ENCODE peak calls at places on chromosomes 11 and 22, in five cellular contexts. One of them, this sample, is unnamed.

GRCh38 chr11:33197915-33198727 is 36.8 kb upstream of the CSTF3 start:
- DNase-seq in endothelial cell: no peak
- DNase-seq in HCT116: no peak
- DNase-seq in NB4: peak; percentile 18
- DNase-seq in AG09319: no peak
- DNase-seq in this sample: no peak

GRCh38 chr11:66883021-66883968 is 26.4 kb downstream of the LRFN4 start:
- DNase-seq in NB4: peak; percentile 68
- DNase-seq in endothelial cell: peak; percentile 81
- DNase-seq in AG09319: no peak
- DNase-seq in HCT116: peak; percentile 68
- DNase-seq in this sample: peak; percentile 34

GRCh38 chr11:67645521-67646457 is 4.7 kb downstream of the ACY3 start:
- DNase-seq in endothelial cell: no peak
- DNase-seq in AG09319: no peak
- DNase-seq in NB4: peak; percentile 17
- DNase-seq in HCT116: no peak
- DNase-seq in this sample: no peak

GRCh38 chr11:119828819-119829218 is 99.8 kb upstream of the NECTIN1 start:
- DNase-seq in endothelial cell: no peak
- DNase-seq in AG09319: no peak
- DNase-seq in NB4: peak; percentile 18
- DNase-seq in HCT116: no peak
- DNase-seq in this sample: no peak

GRCh38 chr22:46752911-46753310 is 9.5 kb upstream of the TBC1D22A start:
- DNase-seq in AG09319: no peak
- DNase-seq in NB4: no peak
- DNase-seq in endothelial cell: no peak
- DNase-seq in HCT116: no peak
- DNase-seq in this sample: no peak

GRCh38 chr11:75475767-75476650 is 43.0 kb upstream of the KLHL35 start:
- DNase-seq in endothelial cell: no peak
- DNase-seq in NB4: peak; percentile 77
- DNase-seq in HCT116: no peak
- DNase-seq in AG09319: no peak
- DNase-seq in this sample: no peak

GRCh38 chr11:108958446-108959123 is 293.7 kb downstream of the DDX10 start:
- DNase-seq in endothelial cell: no peak
- DNase-seq in NB4: peak; percentile 59
- DNase-seq in AG09319: no peak
- DNase-seq in HCT116: no peak
- DNase-seq in this sample: no peak

GRCh38 chr11:34263462-34264186 is 94.2 kb downstream of the ABTB2 start:
- DNase-seq in HCT116: peak; percentile 99
- DNase-seq in NB4: no peak
- DNase-seq in endothelial cell: no peak
- DNase-seq in AG09319: peak; percentile 56
- DNase-seq in this sample: peak; percentile 35

GRCh38 chr11:82927264-82927880 is 25.8 kb downstream of the DDIAS start:
- DNase-seq in endothelial cell: no peak
- DNase-seq in NB4: peak; percentile 73
- DNase-seq in HCT116: peak; percentile 34
- DNase-seq in AG09319: peak; percentile 14
- DNase-seq in this sample: peak; percentile 18

GRCh38 chr11:114296190-114296978 is at the start of gene NNMT:
- DNase-seq in HCT116: no peak
- DNase-seq in AG09319: peak; percentile 97
- DNase-seq in NB4: no peak
- DNase-seq in endothelial cell: no peak
- DNase-seq in this sample: peak; percentile 97

GRCh38 chr22:28815101-28815500 is 14.7 kb upstream of the XBP1 start:
- DNase-seq in HCT116: no peak
- DNase-seq in endothelial cell: no peak
- DNase-seq in AG09319: no peak
- DNase-seq in NB4: no peak
- DNase-seq in this sample: no peak

GRCh38 chr11:129813216-129813791 is 2.3 kb upstream of the TMEM45B start:
- DNase-seq in NB4: no peak
- DNase-seq in AG09319: no peak
- DNase-seq in HCT116: no peak
- DNase-seq in endothelial cell: no peak
- DNase-seq in this sample: no peak

GRCh38 chr11:120168108-120168959 is 30.4 kb upstream of the TRIM29 start:
- DNase-seq in NB4: peak; percentile 6
- DNase-seq in HCT116: no peak
- DNase-seq in endothelial cell: no peak
- DNase-seq in AG09319: no peak
- DNase-seq in this sample: no peak

GRCh38 chr11:36750349-36750748 is 152.3 kb upstream of the RAG2 start:
- DNase-seq in HCT116: no peak
- DNase-seq in AG09319: no peak
- DNase-seq in endothelial cell: no peak
- DNase-seq in NB4: peak; percentile 15
- DNase-seq in this sample: no peak

GRCh38 chr11:132125855-132126841 is 755.7 kb downstream of the NTM start:
- DNase-seq in NB4: no peak
- DNase-seq in AG09319: no peak
- DNase-seq in HCT116: no peak
- DNase-seq in endothelial cell: peak; percentile 33
- DNase-seq in this sample: no peak

GRCh38 chr11:118786657-118787056 is 4.3 kb downstream of the DDX6 start:
- DNase-seq in HCT116: no peak
- DNase-seq in AG09319: no peak
- DNase-seq in endothelial cell: no peak
- DNase-seq in NB4: no peak
- DNase-seq in this sample: no peak

GRCh38 chr11:46003647-46004046 is 81.2 kb downstream of the LARGE2 start:
- DNase-seq in HCT116: no peak
- DNase-seq in NB4: peak; percentile 67
- DNase-seq in endothelial cell: no peak
- DNase-seq in AG09319: peak; percentile 16
- DNase-seq in this sample: no peak

GRCh38 chr11:111336582-111337256 is 38.4 kb downstream of the POU2AF3 start:
- DNase-seq in HCT116: no peak
- DNase-seq in AG09319: peak; percentile 93
- DNase-seq in NB4: peak; percentile 50
- DNase-seq in endothelial cell: no peak
- DNase-seq in this sample: peak; percentile 94

GRCh38 chr11:77345621-77346020 is 44.1 kb upstream of the GDPD4 start:
- DNase-seq in NB4: no peak
- DNase-seq in endothelial cell: no peak
- DNase-seq in AG09319: no peak
- DNase-seq in HCT116: no peak
- DNase-seq in this sample: peak; percentile 44

GRCh38 chr22:17999851-18000250 is 24.5 kb downstream of the MICAL3 start:
- DNase-seq in NB4: no peak
- DNase-seq in endothelial cell: no peak
- DNase-seq in AG09319: no peak
- DNase-seq in HCT116: no peak
- DNase-seq in this sample: no peak

GRCh38 chr22:17998913-17999312 is 25.4 kb downstream of the MICAL3 start:
- DNase-seq in NB4: no peak
- DNase-seq in HCT116: no peak
- DNase-seq in AG09319: no peak
- DNase-seq in endothelial cell: no peak
- DNase-seq in this sample: no peak

GRCh38 chr22:18000441-18001039 is 23.8 kb downstream of the MICAL3 start:
- DNase-seq in NB4: peak; percentile 25
- DNase-seq in endothelial cell: peak; percentile 22
- DNase-seq in HCT116: no peak
- DNase-seq in AG09319: no peak
- DNase-seq in this sample: no peak

GRCh38 chr22:17997456-17997855 is 26.9 kb downstream of the MICAL3 start:
- DNase-seq in HCT116: no peak
- DNase-seq in endothelial cell: no peak
- DNase-seq in NB4: no peak
- DNase-seq in AG09319: no peak
- DNase-seq in this sample: no peak

DNA sequence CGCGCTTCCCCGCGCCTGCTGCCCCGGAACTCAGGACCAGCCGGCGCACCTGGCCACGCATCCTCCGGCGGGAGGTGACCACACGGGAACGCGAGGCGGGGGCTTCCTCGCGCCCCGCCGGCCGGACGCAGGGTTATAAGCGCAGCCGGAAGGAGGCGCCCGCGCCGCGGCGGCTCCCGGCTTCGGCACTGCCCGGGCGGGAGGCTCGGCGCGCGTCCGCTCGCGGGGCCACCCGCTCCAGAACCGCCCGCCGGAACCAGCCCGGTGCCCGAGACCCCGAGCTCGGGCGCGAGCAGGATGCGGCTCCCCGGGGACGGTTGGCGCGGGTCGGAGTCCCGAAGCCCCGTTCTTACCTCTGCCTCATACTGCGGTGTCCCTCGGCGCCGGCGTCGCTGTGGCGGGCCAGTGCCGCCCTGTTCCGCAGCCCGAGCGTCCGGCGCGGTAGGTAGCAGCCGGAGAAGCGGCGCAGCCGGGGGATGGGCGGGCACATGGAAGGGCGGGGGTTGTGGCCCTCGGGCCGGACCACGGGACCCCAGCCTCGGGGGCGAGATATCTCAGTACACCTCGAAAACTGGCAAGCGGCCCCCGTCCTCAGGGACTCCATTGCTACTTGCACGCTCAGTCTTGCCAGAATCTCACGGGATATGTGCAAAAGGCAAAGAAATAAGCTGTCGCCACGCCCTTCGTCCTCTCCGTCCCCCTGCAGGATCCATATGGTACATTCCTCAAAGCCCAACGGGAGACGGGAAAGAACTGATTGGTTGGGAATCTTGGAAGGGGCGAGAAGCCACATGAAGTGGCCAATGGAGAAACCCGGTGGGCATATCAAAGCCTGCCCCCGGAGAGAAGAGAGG is 23.1 kb downstream of the MICAL3 start:
- DNase-seq in endothelial cell: peak; percentile 81
- DNase-seq in NB4: peak; percentile 97
- DNase-seq in HCT116: peak; percentile 99
- DNase-seq in AG09319: peak; percentile 94
- DNase-seq in this sample: peak; percentile 95
- TF ChIP-seq CTCF in endothelial cell: peak; percentile 40
- TF ChIP-seq CTCF in NB4: no peak
- TF ChIP-seq CTCF in HCT116: peak; percentile 3
- TF ChIP-seq CTCF in AG09319: peak; percentile 39
- TF ChIP-seq CTCF in this sample: peak; percentile 38

GRCh38 chr11:39724404-39724803 is 1735.0 kb downstream of the LRRC4C start:
- DNase-seq in HCT116: no peak
- DNase-seq in AG09319: no peak
- DNase-seq in NB4: peak; percentile 2
- DNase-seq in endothelial cell: no peak
- DNase-seq in this sample: no peak
- TF ChIP-seq CTCF in HCT116: no peak
- TF ChIP-seq CTCF in AG09319: no peak
- TF ChIP-seq CTCF in NB4: peak; percentile 36
- TF ChIP-seq CTCF in endothelial cell: peak; percentile 12
- TF ChIP-seq CTCF in this sample: no peak

GRCh38 chr11:122711362-122711761 is 55.8 kb downstream of the UBASH3B start:
- DNase-seq in AG09319: no peak
- DNase-seq in HCT116: no peak
- DNase-seq in endothelial cell: no peak
- DNase-seq in NB4: no peak
- DNase-seq in this sample: no peak

GRCh38 chr11:122709042-122709760 is 53.7 kb downstream of the UBASH3B start:
- DNase-seq in endothelial cell: no peak
- DNase-seq in AG09319: no peak
- DNase-seq in NB4: no peak
- DNase-seq in HCT116: peak; percentile 33
- DNase-seq in this sample: no peak

GRCh38 chr11:122714484-122714883 is 59.0 kb downstream of the UBASH3B start:
- DNase-seq in HCT116: no peak
- DNase-seq in AG09319: no peak
- DNase-seq in endothelial cell: no peak
- DNase-seq in NB4: peak; percentile 84
- DNase-seq in this sample: no peak

GRCh38 chr11:122714021-122714420 is 58.5 kb downstream of the UBASH3B start:
- DNase-seq in endothelial cell: no peak
- DNase-seq in HCT116: no peak
- DNase-seq in NB4: no peak
- DNase-seq in AG09319: no peak
- DNase-seq in this sample: no peak

DNA sequence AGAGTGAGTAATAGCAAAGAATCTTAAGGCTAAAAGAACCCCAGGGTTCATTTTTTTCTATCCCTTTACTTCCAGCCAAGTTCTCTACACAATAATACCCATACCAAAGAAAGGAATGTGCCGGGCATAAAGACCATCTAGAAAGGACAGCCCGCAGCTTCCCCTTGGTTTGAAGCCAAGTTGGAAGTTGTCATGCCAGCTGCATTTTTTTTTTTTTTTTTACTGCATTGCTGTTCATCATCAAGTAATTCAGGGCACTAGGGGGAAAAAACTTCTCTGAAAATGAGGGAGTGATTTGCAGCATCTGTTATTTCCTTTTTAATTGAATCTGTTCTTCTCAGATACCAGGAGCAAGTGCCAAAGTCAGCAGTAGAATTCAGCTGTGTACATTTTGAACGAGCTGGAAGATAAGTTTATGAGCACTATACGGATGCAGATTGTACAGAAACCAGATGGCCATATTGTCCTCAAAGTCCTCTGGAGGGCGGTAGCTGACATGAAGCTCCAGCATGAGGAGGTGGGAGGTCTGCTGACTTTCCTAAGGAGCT is 56.4 kb downstream of the UBASH3B start:
- DNase-seq in HCT116: no peak
- DNase-seq in endothelial cell: no peak
- DNase-seq in NB4: peak; percentile 56
- DNase-seq in AG09319: no peak
- DNase-seq in this sample: no peak
- TF ChIP-seq CTCF in HCT116: no peak
- TF ChIP-seq CTCF in endothelial cell: no peak
- TF ChIP-seq CTCF in NB4: peak; percentile 8
- TF ChIP-seq CTCF in AG09319: no peak
- TF ChIP-seq CTCF in this sample: no peak

GRCh38 chr22:32309585-32310251 is 47.9 kb upstream of the RFPL3 start:
- DNase-seq in endothelial cell: no peak
- DNase-seq in HCT116: no peak
- DNase-seq in NB4: no peak
- DNase-seq in AG09319: no peak
- DNase-seq in this sample: no peak

GRCh38 chr22:32310777-32311176 is 46.9 kb upstream of the RFPL3 start:
- DNase-seq in endothelial cell: no peak
- DNase-seq in HCT116: no peak
- DNase-seq in NB4: no peak
- DNase-seq in AG09319: no peak
- DNase-seq in this sample: no peak

GRCh38 chr22:32308191-32308590 is 49.5 kb upstream of the RFPL3 start:
- DNase-seq in HCT116: no peak
- DNase-seq in NB4: no peak
- DNase-seq in endothelial cell: no peak
- DNase-seq in AG09319: no peak
- DNase-seq in this sample: no peak

GRCh38 chr22:32307617-32308016 is 50.0 kb upstream of the RFPL3 start:
- DNase-seq in endothelial cell: no peak
- DNase-seq in AG09319: no peak
- DNase-seq in HCT116: no peak
- DNase-seq in NB4: no peak
- DNase-seq in this sample: no peak

DNA sequence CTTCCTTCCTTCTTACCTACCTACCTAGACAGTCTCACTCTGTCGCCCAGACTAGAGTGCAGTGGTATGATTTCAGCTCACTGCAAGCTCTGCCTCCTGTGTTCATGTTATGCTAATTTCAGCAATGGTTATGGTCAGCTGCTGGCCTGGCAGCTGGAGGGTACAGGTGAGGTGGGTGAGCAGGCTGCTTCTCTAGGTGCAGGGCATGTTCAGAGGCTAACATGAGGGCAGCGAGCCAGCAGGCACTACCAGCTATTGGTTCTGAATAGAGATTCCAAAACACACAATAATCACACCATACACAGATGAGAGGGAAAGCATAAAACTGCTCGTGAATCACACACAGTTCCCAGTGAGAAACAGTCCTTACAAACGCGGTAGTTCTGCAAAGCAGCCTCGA is 48.7 kb upstream of the RFPL3 start:
- DNase-seq in NB4: no peak
- DNase-seq in endothelial cell: no peak
- DNase-seq in HCT116: no peak
- DNase-seq in AG09319: no peak
- DNase-seq in this sample: no peak
- TF ChIP-seq CTCF in NB4: no peak
- TF ChIP-seq CTCF in endothelial cell: no peak
- TF ChIP-seq CTCF in HCT116: no peak
- TF ChIP-seq CTCF in AG09319: no peak
- TF ChIP-seq CTCF in this sample: no peak

This sample was measured in AG09309.